ENCODE peak calls at places on chromosome 19, in nine cellular contexts. D is esophagus muscularis mucosa, A is astrocyte of the cerebellum, P is H9, X is keratinocyte, S is astrocyte of the spinal cord, G is RWPE2, T is MCF 10A, H is heart right ventricle. U is an unnamed sample.

GRCh38 chr19:52689804-52690394 is 44.9 kb downstream of the ZNF611 start:
- DNase-seq in D (peak), A (no peak), P (peak), X (no peak), S (no peak), G (peak), T (no peak), H (peak), U (no peak)

GRCh38 chr19:12773571-12773970 is 1.8 kb downstream of the HOOK2 start:
- DNase-seq in D (no peak), A (no peak), P (no peak), X (no peak), S (no peak), G (no peak), T (peak), H (peak), U (no peak)

GRCh38 chr19:33559996-33560395 is 38.4 kb upstream of the PEPD start:
- DNase-seq in D (no peak), A (no peak), P (no peak), X (no peak), S (no peak), G (no peak), T (no peak), H (no peak), U (no peak)

GRCh38 chr19:17497149-17497798 is 14.2 kb upstream of the PGLS start:
- DNase-seq in D (no peak), A (no peak), P (peak), X (no peak), S (no peak), G (no peak), T (no peak), H (no peak), U (no peak)

GRCh38 chr19:47573076-47574026 is at the start of gene ZNF541:
- DNase-seq in D (no peak), A (no peak), P (no peak), X (no peak), S (peak), G (peak), T (no peak), H (peak), U (peak)

GRCh38 chr19:35759697-35760096 is 1.7 kb downstream of the PROSER3 start:
- DNase-seq in D (no peak), A (no peak), P (no peak), X (no peak), S (no peak), G (no peak), T (no peak), H (no peak), U (no peak)

GRCh38 chr19:32817913-32818476 is 51.6 kb downstream of the SLC7A9 start:
- DNase-seq in D (no peak), A (no peak), P (no peak), X (no peak), S (no peak), G (no peak), T (no peak), H (no peak), U (no peak)

GRCh38 chr19:40567040-40567749 is 9.5 kb upstream of the SHKBP1 start:
- DNase-seq in D (no peak), A (no peak), P (no peak), X (no peak), S (no peak), G (no peak), T (no peak), H (no peak), U (peak)

GRCh38 chr19:19223060-19223459 is 11.3 kb downstream of the NCAN start:
- DNase-seq in D (no peak), A (no peak), P (no peak), X (no peak), S (no peak), G (no peak), T (no peak), H (no peak), U (no peak)

GRCh38 chr19:35869327-35870123 is 1.2 kb downstream of the APLP1 start:
- DNase-seq in D (no peak), A (peak), P (peak), X (peak), S (peak), G (peak), T (no peak), H (peak), U (peak)

GRCh38 chr19:50514346-50515167 is 844 bp upstream of the ASPDH start:
- DNase-seq in D (no peak), A (no peak), P (no peak), X (no peak), S (no peak), G (no peak), T (no peak), H (no peak), U (no peak)

GRCh38 chr19:58229255-58229639 is 533 bp downstream of the ZNF544 start:
- DNase-seq in D (no peak), A (no peak), P (peak), X (no peak), S (peak), G (no peak), T (peak), H (peak), U (no peak)

GRCh38 chr19:16893686-16893990 is 4.8 kb downstream of the F2RL3 start:
- DNase-seq in D (no peak), A (no peak), P (no peak), X (no peak), S (no peak), G (no peak), T (no peak), H (no peak), U (peak)

GRCh38 chr19:12163841-12164240 is 945 bp downstream of the ZNF136 start:
- DNase-seq in D (no peak), A (no peak), P (no peak), X (no peak), S (peak), G (no peak), T (no peak), H (no peak), U (peak)

GRCh38 chr19:46990998-46991676 is 28.5 kb upstream of the NPAS1 start:
- DNase-seq in D (peak), A (peak), P (peak), X (no peak), S (peak), G (no peak), T (peak), H (peak), U (peak)

GRCh38 chr19:56633021-56633420 is 9.9 kb upstream of the SMIM17 start:
- DNase-seq in D (no peak), A (no peak), P (no peak), X (no peak), S (no peak), G (no peak), T (no peak), H (no peak), U (no peak)

GRCh38 chr19:22901431-22902130 is 69.5 kb downstream of the ZNF723 start:
- DNase-seq in D (no peak), A (no peak), P (no peak), X (no peak), S (no peak), G (peak), T (no peak), H (no peak), U (no peak)

GRCh38 chr19:56117376-56117884 is 3.7 kb downstream of the ZNF787 start:
- DNase-seq in D (no peak), A (no peak), P (no peak), X (no peak), S (no peak), G (no peak), T (no peak), H (no peak), U (no peak)

GRCh38 chr19:41411682-41412265 is 14.2 kb downstream of the BCKDHA start:
- DNase-seq in D (no peak), A (no peak), P (no peak), X (no peak), S (no peak), G (no peak), T (peak), H (peak), U (no peak)

GRCh38 chr19:28332351-28332750 is 880.6 kb downstream of the UQCRFS1 start:
- DNase-seq in D (peak), A (no peak), P (no peak), X (no peak), S (no peak), G (no peak), T (no peak), H (no peak), U (no peak)
- TF ChIP-seq CTCF in D (no peak), A (no peak), P (no peak), X (no peak), S (no peak), G (no peak), T (no peak), H (no peak), U (no peak)

DNA sequence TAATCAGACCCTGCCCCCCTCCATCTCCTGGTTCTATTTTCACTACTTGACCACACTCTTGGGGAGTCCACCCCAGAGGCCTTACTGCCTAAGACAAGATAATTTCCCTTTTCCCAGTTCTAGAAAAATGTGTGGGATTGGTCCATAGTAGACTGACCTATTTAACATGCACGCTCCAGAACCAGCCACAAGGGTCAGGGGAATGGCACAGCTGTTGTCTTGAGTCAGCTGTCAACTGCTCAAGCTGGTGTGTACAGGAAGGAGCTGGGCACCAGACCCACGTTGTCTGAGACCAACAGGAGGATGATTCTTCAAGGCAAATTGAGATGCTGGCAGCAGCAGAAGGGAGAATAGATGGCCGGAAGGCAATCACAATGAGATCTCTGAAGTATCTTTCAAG is 280.5 kb downstream of the UQCRFS1 start:
- DNase-seq in D (no peak), A (no peak), P (no peak), X (no peak), S (no peak), G (no peak), T (no peak), H (no peak), U (no peak)
- TF ChIP-seq CTCF in D (no peak), A (no peak), P (no peak), X (no peak), S (no peak), G (no peak), T (no peak), H (no peak), U (no peak)

DNA sequence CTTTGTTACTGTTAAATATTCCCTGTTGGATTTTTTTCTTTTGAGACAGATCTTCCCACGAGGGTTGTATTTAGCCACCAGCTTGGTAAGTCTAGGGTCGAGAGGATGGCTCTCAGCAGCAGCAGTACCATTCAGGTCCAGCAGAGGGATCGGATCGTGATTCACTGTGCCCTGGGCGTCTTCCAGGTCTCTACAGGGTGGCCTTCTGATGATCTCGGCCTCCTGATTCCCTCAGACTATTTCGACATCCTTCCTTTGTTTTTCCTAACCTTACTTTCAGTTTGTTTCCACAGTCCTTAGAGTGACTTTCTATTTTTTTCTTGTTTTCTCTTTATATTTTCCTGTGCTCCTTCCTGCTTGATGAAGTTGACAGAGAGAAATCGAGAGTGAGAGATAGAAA is 1436.9 kb downstream of the UQCRFS1 start:
- DNase-seq in D (no peak), A (no peak), P (peak), X (no peak), S (peak), G (no peak), T (peak), H (no peak), U (no peak)
- TF ChIP-seq CTCF in D (no peak), A (peak), P (peak), X (no peak), S (peak), G (no peak), T (peak), H (peak), U (no peak)

DNA sequence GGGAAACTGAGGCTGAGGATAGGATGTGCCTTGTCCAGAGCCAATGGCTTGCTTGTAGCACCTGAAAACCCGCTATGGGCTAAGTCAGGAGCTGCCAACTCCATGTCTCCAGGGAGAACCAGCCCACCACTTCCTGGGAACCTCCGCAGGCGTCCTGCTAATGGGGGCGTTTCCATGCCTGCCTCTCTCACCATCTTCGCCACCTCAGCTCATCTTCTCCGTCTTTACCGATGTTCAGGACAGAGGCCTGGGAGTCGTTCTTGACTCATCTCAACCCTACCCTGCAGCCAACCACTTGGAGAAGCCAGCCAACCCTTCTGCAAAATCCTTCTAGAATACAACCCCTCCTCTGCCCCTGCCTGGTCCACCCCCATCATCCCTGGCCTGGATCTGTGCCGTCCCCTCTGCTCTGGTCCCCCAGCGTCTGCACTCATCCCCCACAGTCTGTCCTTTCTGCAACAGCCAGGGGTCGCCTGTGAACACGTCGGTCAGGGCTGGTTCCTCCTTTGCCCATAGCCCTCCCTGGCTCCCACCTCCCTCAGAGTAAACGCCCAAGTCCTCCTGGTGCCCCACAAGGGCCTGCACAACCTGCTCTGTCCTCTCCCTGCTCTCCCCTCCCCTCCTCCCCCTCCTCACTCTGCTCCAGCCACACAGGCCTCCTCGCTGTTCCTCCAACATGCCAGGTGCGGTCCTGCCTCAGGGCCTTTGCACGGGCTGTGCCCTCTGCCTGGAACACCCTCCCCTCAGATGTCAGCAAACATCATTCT is 31.0 kb downstream of the PTPRS start:
- DNase-seq in D (no peak), A (no peak), P (peak), X (no peak), S (no peak), G (no peak), T (no peak), H (no peak), U (no peak)
- TF ChIP-seq CTCF in D (no peak), A (no peak), P (peak), X (peak), S (peak), G (no peak), T (no peak), H (no peak), U (no peak)

U was measured in GM20000.